ENCODE peak calls at places on chromosomes 6 and 20, in five cellular contexts. V, G, K, Z and O are unnamed samples.

GRCh38 chr6:16239090-16239797 is 857 bp downstream of the GMPR start:
- DNase-seq in G (no peak), Z (no peak), V (peak), K (no peak), O (no peak)

GRCh38 chr6:89952696-89953095 is 58.4 kb downstream of the GJA10 start:
- DNase-seq in G (no peak), Z (peak), V (no peak), K (peak), O (no peak)

GRCh38 chr6:45423111-45423900 is 45.6 kb upstream of the SUPT3H start:
- DNase-seq in K (no peak), Z (peak), G (no peak), V (peak), O (no peak)

GRCh38 chr20:63898882-63899558 is 4.1 kb downstream of the DNAJC5 start:
- DNase-seq in V (no peak), Z (no peak), K (no peak), G (no peak), O (peak)

GRCh38 chr20:63074182-63074581 is 67.4 kb upstream of the BHLHE23 start:
- DNase-seq in G (no peak), V (no peak), Z (no peak), K (no peak), O (no peak)

GRCh38 chr20:45649312-45649863 is 18.3 kb upstream of the WFDC9 start:
- DNase-seq in G (no peak), V (no peak), K (no peak), Z (no peak), O (no peak)

GRCh38 chr6:75285156-75285639 is 606 bp upstream of the TMEM30A start:
- DNase-seq in K (no peak), V (no peak), G (peak), Z (no peak), O (peak)

GRCh38 chr6:18211338-18211737 is 53.0 kb downstream of the DEK start:
- DNase-seq in Z (no peak), V (no peak), K (no peak), G (no peak), O (peak)

GRCh38 chr6:168877821-168878282 is 375.8 kb downstream of the THBS2 start:
- DNase-seq in V (no peak), Z (no peak), G (no peak), K (no peak), O (no peak)

GRCh38 chr6:80541186-80541585 is 434.7 kb downstream of the BCKDHB start:
- DNase-seq in Z (no peak), V (no peak), G (no peak), K (no peak), O (no peak)

GRCh38 chr6:153698001-153698400 is 341.0 kb upstream of the OPRM1 start:
- DNase-seq in Z (no peak), V (no peak), K (no peak), G (no peak), O (no peak)